ENCODE peak calls at places on chromosomes 5 and 9, in nine cellular contexts. Q, H, E, K, A, W, D, T and I are unnamed samples.

GRCh38 chr5:51416149-51416548 is 32.9 kb downstream of the ISL1 start:
- DNase-seq in Q (no peak), H (no peak), E (no peak), K (no peak), A (no peak), W (no peak), D (no peak), T (no peak), I (no peak)

GRCh38 chr5:180178516-180179398 is 30.3 kb downstream of the RASGEF1C start:
- DNase-seq in Q (no peak), H (no peak), E (no peak), K (no peak), A (no peak), W (no peak), D (no peak), T (no peak), I (no peak)

GRCh38 chr5:87020099-87020934 is 247.4 kb upstream of the RASA1 start:
- DNase-seq in Q (no peak), H (no peak), E (peak; percentile 68), K (peak; percentile 26), A (no peak), W (peak; percentile 42), D (no peak), T (peak; percentile 38), I (no peak)

GRCh38 chr9:135476981-135477380 is 2.6 kb upstream of the PPP1R26 start:
- DNase-seq in Q (no peak), H (no peak), E (no peak), K (peak; percentile 33), A (no peak), W (peak; percentile 60), D (no peak), T (peak; percentile 20), I (peak; percentile 40)

GRCh38 chr9:127903557-127904475 is 4.4 kb upstream of the ST6GALNAC6 start:
- DNase-seq in Q (no peak), H (no peak), E (peak; percentile 88), K (no peak), A (peak; percentile 63), W (peak; percentile 91), D (no peak), T (no peak), I (no peak)

GRCh38 chr5:74639538-74640449 is 734 bp downstream of the ENC1 start:
- DNase-seq in Q (no peak), H (peak; percentile 7), E (peak; percentile 72), K (peak; percentile 59), A (no peak), W (peak; percentile 47), D (peak; percentile 46), T (peak; percentile 47), I (no peak)

GRCh38 chr5:126987271-126987899 is 43.0 kb downstream of the MARCHF3 start:
- DNase-seq in Q (no peak), H (no peak), E (no peak), K (no peak), A (no peak), W (no peak), D (no peak), T (no peak), I (no peak)

GRCh38 chr5:83750759-83751158 is 30.1 kb upstream of the HAPLN1 start:
- DNase-seq in Q (no peak), H (no peak), E (no peak), K (no peak), A (no peak), W (no peak), D (peak; percentile 56), T (no peak), I (no peak)

GRCh38 chr5:59744531-59744992 is 149.0 kb downstream of the PDE4D start:
- DNase-seq in Q (no peak), H (no peak), E (no peak), K (peak; percentile 89), A (no peak), W (no peak), D (no peak), T (peak; percentile 82), I (no peak)

GRCh38 chr9:24912767-24913166 is 367.1 kb upstream of the IZUMO3 start:
- DNase-seq in Q (no peak), H (no peak), E (no peak), K (no peak), A (no peak), W (no peak), D (no peak), T (no peak), I (no peak)

GRCh38 chr9:133075925-133076324 is 14.1 kb downstream of the CEL start:
- DNase-seq in Q (peak; percentile 53), H (no peak), E (no peak), K (peak; percentile 78), A (no peak), W (no peak), D (no peak), T (peak; percentile 36), I (peak; percentile 53)

GRCh38 chr9:125142560-125143376 is 560 bp downstream of the SCAI start:
- DNase-seq in Q (no peak), H (no peak), E (no peak), K (no peak), A (no peak), W (no peak), D (no peak), T (peak; percentile 11), I (no peak)

GRCh38 chr9:21728781-21729180 is 73.7 kb upstream of the MTAP start:
- DNase-seq in Q (no peak), H (no peak), E (no peak), K (peak; percentile 79), A (no peak), W (no peak), D (no peak), T (peak; percentile 63), I (no peak)